ENCODE peak calls at places on chromosome 7, in seven cellular contexts. W is body of pancreas, U is OCI-LY7, K is NB4, I is retinal pigment epithelial cell, Q is lower leg skin, O is HCT116. T is an unnamed sample.

GRCh38 chr7:2015251-2015871 is 217.4 kb downstream of the MAD1L1 start:
- DNase-seq in K (no peak), O (no peak), W (no peak), I (no peak), Q (no peak), U (no peak), T (no peak)

GRCh38 chr7:152312316-152312715 is 123.5 kb downstream of the KMT2C start:
- DNase-seq in O (no peak), Q (no peak), W (peak), U (no peak), I (no peak), K (no peak), T (no peak)

GRCh38 chr7:3461923-3462322 is 160.9 kb downstream of the SDK1 start:
- DNase-seq in W (no peak), O (no peak), I (no peak), K (no peak), Q (no peak), U (no peak), T (no peak)

GRCh38 chr7:18541189-18541870 is 45.8 kb downstream of the HDAC9 start:
- DNase-seq in I (peak), O (no peak), U (no peak), K (no peak), W (peak), Q (no peak), T (no peak)

GRCh38 chr7:143988986-143989745 is 11.0 kb upstream of the OR6B1 start:
- DNase-seq in W (peak), Q (no peak), K (no peak), O (no peak), I (no peak), U (no peak), T (no peak)

GRCh38 chr7:151315038-151315655 is 26.5 kb upstream of the NUB1 start:
- DNase-seq in U (peak), I (no peak), O (peak), W (peak), Q (peak), K (peak), T (peak)

GRCh38 chr7:43439631-43440401 is 143.1 kb upstream of the STK17A start:
- DNase-seq in Q (no peak), U (peak), K (peak), W (peak), O (peak), I (no peak), T (no peak)

GRCh38 chr7:33707427-33707826 is 197.9 kb upstream of the BMPER start:
- DNase-seq in O (no peak), Q (no peak), W (no peak), K (no peak), I (no peak), U (no peak), T (no peak)

GRCh38 chr7:139594911-139595476 is 71.5 kb downstream of the CLEC2L start:
- DNase-seq in I (no peak), U (no peak), K (no peak), O (no peak), Q (no peak), W (no peak), T (no peak)

GRCh38 chr7:100503350-100503735 is 19.6 kb downstream of the NYAP1 start:
- DNase-seq in K (no peak), I (no peak), W (no peak), O (peak), U (no peak), Q (no peak), T (no peak)

GRCh38 chr7:115352375-115352774 is 430.5 kb downstream of the MDFIC start:
- DNase-seq in I (no peak), Q (no peak), O (no peak), U (no peak), K (no peak), W (no peak), T (no peak)
- TF ChIP-seq CTCF in I (no peak), Q (no peak), O (no peak), U (no peak), K (no peak), W (no peak), T (no peak)

DNA sequence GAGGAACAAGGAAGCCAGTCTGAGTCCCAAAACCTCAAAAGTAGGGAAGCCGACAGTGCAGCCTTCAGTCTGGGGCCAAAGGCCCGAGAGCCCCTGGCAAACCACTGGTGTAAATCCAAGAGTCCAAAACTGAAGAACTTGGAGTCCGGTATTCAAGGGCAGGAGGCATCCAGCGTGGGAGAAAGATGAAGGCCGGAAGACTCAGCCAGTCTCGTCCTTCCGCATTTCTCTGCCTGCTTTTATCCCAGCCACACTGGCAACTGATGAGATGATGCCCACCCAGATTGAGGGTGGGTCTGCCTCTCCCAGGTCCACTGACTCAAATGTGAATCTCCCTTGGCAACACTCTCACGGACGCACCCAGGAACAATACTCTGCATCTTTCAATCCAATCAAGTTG is 140.7 kb upstream of the FAM20C start:
- DNase-seq in O (no peak), K (no peak), Q (no peak), U (no peak), I (no peak), W (no peak), T (no peak)
- H3K4me3 ChIP-seq in O (no peak), K (no peak), Q (no peak), U (no peak), I (no peak), W (no peak), T (no peak)

DNA sequence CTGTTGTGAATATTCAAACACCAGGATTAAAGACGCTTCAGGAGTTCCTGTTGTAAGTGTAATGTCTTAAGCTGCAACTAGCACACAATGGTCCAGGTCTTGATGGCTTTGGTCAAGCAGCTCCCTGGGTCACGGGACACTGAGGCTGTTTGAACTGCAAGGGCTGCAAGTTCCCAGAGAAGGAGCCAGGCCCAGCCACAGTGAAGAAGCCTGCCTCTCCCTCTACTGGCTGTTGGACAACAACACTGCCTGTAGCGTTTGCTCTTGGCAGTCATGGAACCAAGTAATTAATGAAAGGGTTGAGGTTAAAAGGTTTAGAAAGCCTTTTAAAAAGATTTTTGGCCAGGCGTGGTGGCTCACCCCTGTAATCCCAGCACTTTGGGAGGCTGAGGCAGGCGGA is 31.9 kb upstream of the GUSB start:
- DNase-seq in O (peak), Q (no peak), I (peak), U (peak), W (peak), K (peak), T (peak)
- TF ChIP-seq CTCF in O (peak), Q (no peak), I (peak), U (peak), W (peak), K (peak), T (peak)

DNA sequence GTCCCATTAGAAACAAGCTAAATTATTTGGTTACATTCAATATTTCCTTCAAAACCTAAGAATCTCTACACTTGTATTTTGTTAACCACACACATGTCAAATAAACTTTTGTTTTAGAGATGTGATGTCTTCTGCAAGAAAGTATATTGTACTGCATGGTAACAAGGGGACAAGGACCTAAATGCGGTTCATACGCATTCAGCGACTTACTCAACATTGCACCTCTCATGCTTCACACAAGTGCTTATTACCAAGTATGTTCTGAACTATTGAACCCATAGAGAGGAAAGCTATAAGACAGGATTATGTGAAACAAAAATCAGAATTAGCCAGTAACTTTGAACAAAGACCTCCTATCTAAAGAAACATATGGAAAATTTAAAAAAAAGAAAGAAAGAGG is 68.3 kb downstream of the CREB5 start:
- DNase-seq in W (no peak), Q (no peak), K (no peak), U (no peak), I (no peak), O (no peak), T (no peak)
- H3K4me3 ChIP-seq in W (no peak), Q (no peak), K (no peak), U (no peak), I (no peak), O (no peak), T (no peak)

GRCh38 chr7:83001362-83002040 is 161.2 kb downstream of the PCLO start:
- DNase-seq in U (no peak), O (no peak), I (no peak), W (no peak), K (no peak), Q (no peak), T (no peak)

GRCh38 chr7:83005410-83005809 is 157.3 kb downstream of the PCLO start:
- DNase-seq in O (peak), U (peak), Q (no peak), K (peak), W (no peak), I (no peak), T (no peak)
- TF ChIP-seq CTCF in O (peak), U (peak), Q (no peak), K (no peak), W (no peak), I (peak), T (peak)